ENCODE peak calls at places on chromosomes 3 and 15, in seven cellular contexts. V is AG04450; P is GM03348; N is stimulated activated CD4-positive, alpha-beta T cell treated with anti-CD3 and anti-CD28 coated beads, Interleukin-12 subunit alpha, Interleukin-12 subunit beta, amount 100 ng/mL, for 4 hours; T is RKO; I is myocyte; Q is activated CD8-positive, alpha-beta memory T cell treated with anti-CD3 and anti-CD28 coated beads, Interleukin-2, amount 50 U/mL, for 4 hours. C is an unnamed sample.
A peak's percentile ranks its signal among the peaks of the same experiment; 100 is the strongest.

GRCh38 chr15:48415036-48415886 is 84.0 kb downstream of the DUT start:
- DNase-seq in V (no peak), N (no peak), Q (no peak), P (no peak), T (no peak), I (no peak), C (peak; percentile 86)

GRCh38 chr3:193805448-193805847 is 212.4 kb downstream of the OPA1 start:
- DNase-seq in V (peak; percentile 51), I (peak; percentile 72), N (no peak), T (peak; percentile 60), P (no peak), Q (no peak), C (peak; percentile 62)

GRCh38 chr3:181720281-181720680 is 8.6 kb downstream of the SOX2 start:
- DNase-seq in Q (no peak), I (no peak), T (no peak), V (no peak), N (no peak), P (no peak), C (no peak)

GRCh38 chr3:117201906-117202305 is 492.3 kb downstream of the TUSC7 start:
- DNase-seq in Q (no peak), V (no peak), T (no peak), N (no peak), P (no peak), I (no peak), C (no peak)

GRCh38 chr3:64685331-64685799 is 2.4 kb downstream of the ADAMTS9 start:
- DNase-seq in P (peak; percentile 31), T (no peak), I (no peak), Q (no peak), N (no peak), V (no peak), C (peak; percentile 65)

GRCh38 chr3:111797035-111797717 is 61.9 kb upstream of the PHLDB2 start:
- DNase-seq in I (no peak), Q (no peak), V (no peak), P (no peak), T (no peak), N (no peak), C (peak; percentile 22)

GRCh38 chr15:31111091-31111647 is 9.6 kb upstream of the TRPM1 start:
- DNase-seq in P (no peak), I (no peak), N (no peak), Q (no peak), T (no peak), V (no peak), C (peak; percentile 31)

GRCh38 chr3:134487406-134487805 is 1.5 kb downstream of the CEP63 start:
- DNase-seq in P (no peak), T (peak; percentile 35), V (no peak), N (no peak), I (no peak), Q (no peak), C (no peak)

GRCh38 chr3:77468408-77469045 is 428.6 kb downstream of the ROBO2 start:
- DNase-seq in N (no peak), Q (no peak), V (no peak), T (no peak), P (no peak), I (no peak), C (no peak)

GRCh38 chr15:71379893-71380292 is 264.6 kb downstream of the THSD4 start:
- DNase-seq in I (no peak), T (no peak), Q (no peak), N (no peak), P (no peak), V (peak; percentile 29), C (no peak)

GRCh38 chr3:16249336-16249735 is 15.4 kb downstream of the DPH3 start:
- DNase-seq in N (no peak), I (no peak), V (no peak), Q (no peak), P (peak; percentile 34), T (peak; percentile 35), C (peak; percentile 67)

C was measured in GM23248.